ENCODE peak calls at places on chromosomes 6 and 20, in nine cellular contexts. K is HCT116, X is pancreas, Y is tibial artery, E is mesendoderm, S is fibroblast of lung, F is astrocyte, C is ascending aorta, Q is breast epithelium. J is an unnamed sample. For H3K27me3, the result is how much of the 10 kb centered on the place peaks cover.

GRCh38 chr6:5094327-5094726 is 9.2 kb downstream of the PPP1R3G start:
- DNase-seq in K (no peak), X (no peak), Y (no peak), E (no peak), S (peak), F (peak), C (no peak), Q (no peak), J (no peak)

GRCh38 chr6:89675949-89676753 is 37.6 kb upstream of the LYRM2 start:
- DNase-seq in K (no peak), X (no peak), Y (no peak), E (no peak), S (peak), F (peak), C (no peak), Q (no peak), J (no peak)

GRCh38 chr6:153038378-153038777 is 35.9 kb upstream of the MTRF1L start:
- DNase-seq in K (no peak), X (no peak), Y (no peak), E (no peak), S (peak), F (peak), C (no peak), Q (no peak), J (no peak)

GRCh38 chr20:60137657-60138245 is 179.5 kb downstream of the CDH26 start:
- DNase-seq in K (peak), X (peak), Y (no peak), E (peak), S (no peak), F (no peak), C (no peak), Q (no peak), J (no peak)

GRCh38 chr6:130020106-130020851 is 1.9 kb downstream of the L3MBTL3 start:
- DNase-seq in K (no peak), X (peak), Y (peak), E (peak), S (no peak), F (no peak), C (no peak), Q (no peak), J (peak)

GRCh38 chr6:119453242-119453641 is 103.7 kb upstream of the MAN1A1 start:
- DNase-seq in K (no peak), X (no peak), Y (no peak), E (no peak), S (no peak), F (no peak), C (no peak), Q (no peak), J (no peak)

GRCh38 chr6:170031096-170031471 is 259.8 kb downstream of the DLL1 start:
- DNase-seq in K (no peak), X (peak), Y (no peak), E (no peak), S (no peak), F (no peak), C (no peak), Q (peak), J (peak)

GRCh38 chr6:2961971-2962370 is 9.4 kb downstream of the SERPINB6 start:
- DNase-seq in K (no peak), X (peak), Y (no peak), E (no peak), S (no peak), F (no peak), C (no peak), Q (no peak), J (no peak)

GRCh38 chr6:101585501-101585900 is 192.0 kb downstream of the GRIK2 start:
- DNase-seq in K (no peak), X (no peak), Y (no peak), E (no peak), S (no peak), F (no peak), C (no peak), Q (no peak), J (no peak)

DNA sequence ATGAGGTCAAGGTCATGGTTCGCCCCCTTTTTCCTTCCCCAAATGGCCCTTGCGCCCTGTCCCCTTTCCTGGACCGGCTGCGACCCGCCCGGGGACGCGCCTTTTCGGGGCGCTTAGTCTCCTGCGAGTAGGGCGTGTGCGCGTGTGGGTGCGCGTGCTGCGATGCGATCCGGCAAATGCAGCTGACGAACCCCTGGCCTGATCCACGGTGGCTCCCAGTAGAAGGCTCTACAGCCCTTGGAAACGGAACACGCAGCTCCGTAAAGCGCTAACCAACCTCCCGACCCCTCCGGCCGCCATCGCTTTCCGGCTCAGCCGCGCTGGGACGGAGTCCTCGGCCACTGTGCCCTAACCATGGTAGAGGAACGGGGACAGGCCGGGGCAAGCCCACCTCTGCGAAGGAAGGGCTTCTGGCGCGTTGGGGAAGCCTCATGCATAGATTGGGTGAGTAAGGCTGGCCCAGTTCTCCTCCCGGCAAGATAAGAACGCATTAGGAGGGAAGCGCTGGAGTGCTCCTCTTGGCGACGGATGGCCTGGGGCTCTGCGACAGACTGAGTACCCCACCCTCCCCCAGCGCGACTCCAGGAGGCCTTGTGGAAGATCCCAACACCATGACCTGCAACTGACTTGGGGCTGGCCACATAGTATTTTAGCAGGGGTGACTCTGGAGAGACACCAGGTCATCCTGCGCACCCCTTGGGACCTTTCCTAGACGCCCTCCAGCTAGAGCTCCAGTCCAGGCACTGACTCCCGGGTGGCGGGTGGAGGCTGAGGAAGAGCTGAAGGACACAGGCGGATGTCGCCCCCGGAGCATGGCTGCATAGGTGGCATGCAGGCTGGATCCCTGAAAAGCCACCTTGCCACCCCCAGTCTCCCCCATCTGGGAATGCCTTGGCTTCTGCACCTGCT is 1.1 kb upstream of the SLC4A11 start:
- DNase-seq in K (no peak), X (no peak), Y (no peak), E (peak), S (peak), F (no peak), C (no peak), Q (no peak), J (no peak)
- H3K27me3 ChIP-seq in K (under half), X (under half), Y (under half), E (under half), S (under half), F (under half), C (under half), Q (under half), J (under half)

GRCh38 chr20:19539191-19539590 is 218.9 kb upstream of the RIN2 start:
- DNase-seq in K (no peak), X (no peak), Y (no peak), E (no peak), S (no peak), F (no peak), C (no peak), Q (no peak), J (no peak)
- H3K27ac ChIP-seq in K (no peak), X (no peak), Y (no peak), E (no peak), S (no peak), F (no peak), C (no peak), Q (no peak), J (no peak)

GRCh38 chr20:61803903-61804804 is 261.5 kb downstream of the TAF4 start:
- DNase-seq in K (no peak), X (no peak), Y (no peak), E (peak), S (peak), F (peak), C (no peak), Q (no peak), J (no peak)

GRCh38 chr20:61805365-61805764 is 260.3 kb downstream of the TAF4 start:
- DNase-seq in K (no peak), X (no peak), Y (no peak), E (no peak), S (no peak), F (no peak), C (no peak), Q (no peak), J (no peak)

GRCh38 chr20:61806314-61806713 is 259.4 kb downstream of the TAF4 start:
- DNase-seq in K (no peak), X (no peak), Y (no peak), E (no peak), S (no peak), F (no peak), C (no peak), Q (no peak), J (peak)

GRCh38 chr20:61805781-61806180 is 259.9 kb downstream of the TAF4 start:
- DNase-seq in K (no peak), X (no peak), Y (no peak), E (no peak), S (no peak), F (no peak), C (no peak), Q (no peak), J (no peak)

GRCh38 chr20:61804896-61805295 is 260.8 kb downstream of the TAF4 start:
- DNase-seq in K (no peak), X (no peak), Y (no peak), E (no peak), S (peak), F (peak), C (no peak), Q (no peak), J (no peak)
- H3K27me3 ChIP-seq in K (half or more), X (under half), Y (under half), E (under half), S (under half), F (under half), C (under half), Q (under half), J (under half)

GRCh38 chr20:1824177-1824576 is 71.0 kb upstream of the SIRPA start:
- DNase-seq in K (no peak), X (no peak), Y (no peak), E (no peak), S (no peak), F (no peak), C (no peak), Q (no peak), J (no peak)
- H3K27ac ChIP-seq in K (no peak), X (no peak), Y (no peak), E (no peak), S (no peak), F (no peak), C (no peak), Q (no peak), J (no peak)

DNA sequence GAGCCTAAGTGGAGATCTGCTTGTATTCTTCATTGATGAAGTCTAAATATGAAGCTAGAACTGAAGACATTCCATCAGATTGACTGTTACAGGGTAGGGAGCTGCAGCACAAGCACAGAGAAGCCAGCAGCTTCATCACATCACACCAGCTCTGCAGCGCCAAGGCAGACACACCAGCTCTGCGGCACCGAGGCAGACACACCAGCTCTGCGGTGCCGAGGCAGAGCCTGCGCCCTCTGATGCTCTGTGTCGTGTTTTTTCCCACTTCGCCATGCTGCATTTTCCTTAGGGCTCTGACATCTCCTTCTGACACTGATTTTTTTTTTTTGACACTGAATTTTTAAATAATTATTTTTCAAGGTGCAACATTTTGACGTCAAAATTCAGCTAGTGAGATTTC is 784 bp downstream of the BTNL2 start:
- DNase-seq in K (no peak), X (no peak), Y (no peak), E (no peak), S (no peak), F (no peak), C (no peak), Q (no peak), J (no peak)
- H3K27me3 ChIP-seq in K (under half), X (under half), Y (under half), E (under half), S (under half), F (under half), C (under half), Q (under half), J (under half)

GRCh38 chr6:159723259-159723658 is 4.0 kb upstream of the WTAP start:
- DNase-seq in K (no peak), X (no peak), Y (no peak), E (peak), S (no peak), F (no peak), C (no peak), Q (no peak), J (no peak)
- H3K27ac ChIP-seq in K (no peak), X (no peak), Y (no peak), E (no peak), S (no peak), F (no peak), C (no peak), Q (no peak), J (no peak)

GRCh38 chr20:49460916-49461315 is 21.6 kb downstream of the KCNB1 start:
- DNase-seq in K (no peak), X (peak), Y (no peak), E (no peak), S (peak), F (peak), C (no peak), Q (peak), J (peak)
- H3K27me3 ChIP-seq in K (under half), X (under half), Y (under half), E (under half), S (under half), F (under half), C (under half), Q (under half), J (under half)

J was measured in right lobe of liver.